ENCODE peak calls at places on chromosomes 6 and 20, in five cellular contexts. K, X, D, Q and C are unnamed samples.
A peak's percentile ranks its signal among the peaks of the same experiment; 100 is the strongest.

GRCh38 chr20:59680148-59680650 is 75.9 kb downstream of the PHACTR3 start:
- DNase-seq in Q (no peak), K (no peak), X (no peak), D (no peak), C (no peak)

GRCh38 chr6:151325075-151326050 is 66.0 kb downstream of the ZBTB2 start:
- DNase-seq in D (peak; percentile 92), X (peak; percentile 73), K (peak; percentile 62), Q (no peak), C (peak; percentile 48)

GRCh38 chr20:54172856-54173652 is 732 bp downstream of the CYP24A1 start:
- DNase-seq in K (no peak), X (no peak), D (no peak), Q (no peak), C (no peak)

GRCh38 chr6:166007349-166008263 is 160.0 kb downstream of the TBXT start:
- DNase-seq in Q (no peak), D (peak; percentile 93), X (peak; percentile 75), K (peak; percentile 81), C (peak; percentile 67)

GRCh38 chr6:90350689-90351554 is 54.3 kb upstream of the BACH2 start:
- DNase-seq in X (no peak), Q (no peak), D (no peak), K (no peak), C (no peak)

GRCh38 chr6:154511735-154512097 is 1.2 kb upstream of the CNKSR3 start:
- DNase-seq in D (no peak), K (no peak), Q (no peak), X (no peak), C (no peak)

GRCh38 chr6:104218132-104218531 is 641.6 kb downstream of the HACE1 start:
- DNase-seq in Q (no peak), K (no peak), X (no peak), D (no peak), C (no peak)

GRCh38 chr20:50794181-50794845 is 548 bp upstream of the BCAS4 start:
- DNase-seq in X (no peak), K (no peak), Q (no peak), D (no peak), C (no peak)

GRCh38 chr20:21507275-21508229 is 6.3 kb downstream of the NKX2-2 start:
- DNase-seq in K (no peak), X (no peak), Q (no peak), D (no peak), C (no peak)

GRCh38 chr6:83853178-83853967 is at the start of gene RIPPLY2:
- DNase-seq in X (no peak), Q (no peak), D (no peak), K (peak; percentile 25), C (no peak)

GRCh38 chr6:81309841-81310240 is 442.6 kb downstream of the TENT5A start:
- DNase-seq in X (no peak), K (no peak), Q (no peak), D (no peak), C (no peak)

GRCh38 chr20:47792021-47792618 is 6.8 kb upstream of the SULF2 start:
- DNase-seq in X (peak; percentile 83), K (peak; percentile 46), Q (peak; percentile 83), D (peak; percentile 91), C (no peak)

GRCh38 chr6:16248271-16248670 is 9.9 kb downstream of the GMPR start:
- DNase-seq in Q (no peak), X (no peak), D (no peak), K (no peak), C (no peak)

GRCh38 chr6:16244446-16244845 is 6.1 kb downstream of the GMPR start:
- DNase-seq in Q (no peak), K (no peak), X (peak; percentile 64), D (no peak), C (peak; percentile 73)

GRCh38 chr6:16243664-16244063 is 5.3 kb downstream of the GMPR start:
- DNase-seq in K (no peak), X (no peak), D (no peak), Q (no peak), C (no peak)

GRCh38 chr6:16243055-16243454 is 4.7 kb downstream of the GMPR start:
- DNase-seq in K (peak; percentile 33), Q (peak; percentile 63), X (peak; percentile 58), D (no peak), C (peak; percentile 41)

GRCh38 chr6:16244869-16245451 is 6.6 kb downstream of the GMPR start:
- DNase-seq in K (no peak), Q (no peak), X (no peak), D (no peak), C (no peak)
- TF ChIP-seq CTCF in K (no peak), Q (no peak), X (no peak), D (no peak), C (no peak)

GRCh38 chr6:105372142-105372861 is 30.6 kb downstream of the PREP start:
- DNase-seq in X (no peak), Q (no peak), D (no peak), K (no peak), C (no peak)
- TF ChIP-seq POLR2A in X (no peak), Q (no peak), D (no peak), K (no peak), C (no peak)

GRCh38 chr6:2247664-2248063 is 2.3 kb upstream of the GMDS start:
- DNase-seq in Q (no peak), X (no peak), D (no peak), K (no peak), C (no peak)

GRCh38 chr6:2244261-2245102 is 923 bp downstream of the GMDS start:
- DNase-seq in D (no peak), K (no peak), Q (peak; percentile 33), X (no peak), C (peak; percentile 41)

GRCh38 chr6:2245103-2245953 is at the start of gene GMDS:
- DNase-seq in Q (peak; percentile 84), D (peak; percentile 93), K (peak; percentile 84), X (peak; percentile 92), C (peak; percentile 90)

GRCh38 chr6:2249126-2249525 is 3.7 kb upstream of the GMDS start:
- DNase-seq in X (no peak), D (no peak), K (no peak), Q (no peak), C (no peak)

DNA sequence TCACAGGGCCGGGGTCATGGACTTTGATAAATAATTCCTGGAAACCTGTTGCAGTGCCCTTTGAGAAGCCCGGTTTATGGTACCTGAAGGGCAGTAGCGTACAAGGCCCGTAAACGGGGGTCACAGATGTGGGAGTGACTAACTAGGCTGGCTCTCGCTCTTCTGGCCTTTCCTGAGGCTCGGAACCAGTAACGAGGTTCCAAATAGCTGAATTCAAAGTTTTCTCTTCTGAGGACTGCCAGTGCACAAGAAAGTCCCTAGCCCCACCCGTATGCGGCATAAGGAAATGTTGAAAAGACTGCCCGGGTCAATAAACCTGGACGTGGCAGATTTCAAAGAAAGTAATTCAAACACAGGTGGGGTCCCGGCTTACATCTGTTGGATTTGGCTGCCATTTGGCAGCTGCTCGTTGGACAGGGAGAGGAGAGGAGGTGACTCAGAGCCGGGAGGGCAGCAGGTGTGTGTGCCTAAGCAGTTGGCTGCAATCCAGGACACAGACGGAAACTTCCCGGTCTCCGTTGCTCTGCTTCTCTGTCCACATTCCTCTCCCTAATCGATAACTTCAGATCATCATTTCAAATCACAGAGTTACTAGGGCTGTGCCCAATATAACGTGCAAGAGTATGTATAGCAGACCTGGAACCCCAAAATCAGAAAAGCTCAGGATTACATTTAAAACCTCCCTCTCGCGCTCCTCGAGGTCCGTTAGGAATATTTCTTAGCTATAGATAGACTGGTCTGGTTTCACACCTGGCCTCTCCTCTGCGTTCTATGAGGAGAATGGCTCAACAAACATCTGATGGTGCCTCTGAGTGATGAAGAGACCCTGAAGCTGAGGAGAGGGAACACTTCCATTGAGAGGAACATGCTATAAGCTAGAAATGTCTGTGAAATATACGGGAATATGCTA is 804 bp upstream of the GMDS start:
- DNase-seq in K (peak; percentile 88), X (peak; percentile 43), Q (peak; percentile 86), D (peak; percentile 86), C (peak; percentile 93)
- H3K27ac ChIP-seq in K (peak overlapping the region; percentile 87), X (peak overlapping the region; percentile 85), Q (peak overlapping the region; percentile 96), D (peak overlapping the region; percentile 82), C (peak overlapping the region; percentile 98)

DNA sequence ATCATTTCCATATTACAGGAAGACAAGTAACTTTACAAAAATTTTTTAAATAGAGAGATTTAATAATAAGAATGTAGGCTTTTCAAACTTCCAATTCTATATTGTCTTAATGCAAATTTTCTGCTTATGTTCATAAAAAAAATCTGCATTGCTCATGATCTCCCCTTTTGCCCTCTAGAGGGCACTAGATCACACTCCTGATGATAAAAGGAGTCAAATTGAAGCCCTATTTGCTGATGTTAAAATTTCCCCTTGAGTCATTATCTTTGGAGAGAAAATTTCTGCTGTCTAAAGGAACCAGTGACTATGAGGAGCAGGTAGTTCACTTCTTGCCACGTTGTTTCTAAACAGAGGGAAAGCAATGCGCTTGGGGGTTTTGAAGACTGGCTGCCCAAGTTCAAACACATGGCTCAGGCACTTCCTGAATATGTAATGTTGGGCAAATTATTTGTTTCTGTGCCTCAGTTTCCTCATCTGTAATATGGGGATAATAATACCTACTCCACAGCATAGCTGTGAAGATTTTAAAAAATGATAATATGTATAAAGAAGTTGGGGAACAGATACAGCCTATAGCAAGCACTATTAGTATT is 874.2 kb downstream of the TFAP2A start:
- DNase-seq in D (no peak), X (no peak), K (no peak), Q (no peak), C (no peak)
- TF ChIP-seq CTCF in D (no peak), X (peak; percentile 60), K (peak; percentile 24), Q (peak; percentile 63), C (peak; percentile 57)

DNA sequence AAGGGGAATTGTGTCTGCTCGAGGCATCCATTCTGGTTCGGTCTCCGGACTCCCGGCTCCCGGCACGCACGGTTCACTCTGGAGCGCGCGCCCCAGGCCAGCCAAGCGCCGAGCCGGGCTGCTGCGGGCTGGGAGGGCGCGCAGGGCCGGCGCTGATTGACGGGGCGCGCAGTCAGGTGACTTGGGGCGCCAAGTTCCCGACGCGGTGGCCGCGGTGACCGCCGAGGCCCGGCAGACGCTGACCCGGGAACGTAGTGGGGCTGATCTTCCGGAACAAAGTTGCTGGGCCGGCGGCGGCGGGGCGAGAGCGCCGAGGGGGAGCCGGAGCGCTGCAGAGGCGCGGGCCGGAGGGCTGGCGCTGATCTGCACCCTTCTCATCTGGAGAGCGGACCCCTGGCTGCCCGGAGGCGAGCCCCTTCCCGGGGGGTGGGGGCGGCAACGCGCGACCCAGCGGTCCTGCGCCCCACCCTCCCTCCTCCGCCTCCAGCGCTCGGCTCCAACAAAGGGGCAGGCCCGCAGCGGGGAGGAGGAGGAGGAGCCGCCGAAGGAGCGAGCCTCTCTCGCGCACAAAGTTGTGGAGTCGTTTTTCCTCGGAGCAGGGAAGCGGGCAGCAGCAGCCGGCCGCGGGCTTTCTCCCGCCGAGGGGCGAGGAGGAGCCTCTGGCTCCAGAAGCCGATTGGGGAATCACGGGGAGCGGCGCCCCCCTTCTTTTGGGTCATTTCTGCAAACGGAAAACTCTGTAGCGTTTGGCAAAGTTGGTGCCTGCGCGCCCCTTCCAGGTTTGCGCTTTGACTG is at the start of gene UTRN:
- DNase-seq in Q (peak; percentile 47), D (peak; percentile 90), K (peak; percentile 83), X (peak; percentile 87), C (peak; percentile 75)
- TF ChIP-seq POLR2A in Q (peak; percentile 26), D (peak; percentile 21), K (no peak), X (no peak), C (no peak)

GRCh38 chr6:132131777-132132176 is 180.6 kb upstream of the CCN2 start:
- DNase-seq in Q (no peak), X (peak; percentile 59), K (no peak), D (no peak), C (no peak)
- H3K27ac ChIP-seq in Q (peak overlapping the region; percentile 84), X (peak overlapping the region; percentile 84), K (peak overlapping the region; percentile 83), D (peak overlapping the region; percentile 89), C (peak overlapping the region; percentile 72)